ENCODE peak calls at places on chromosomes 4 and X, in four cellular contexts. One of them, this sample, is unnamed.

GRCh38 chr4:6418193-6418755 is 54.1 kb downstream of the PPP2R2C start:
- DNase-seq in CD4-positive, alpha-beta T cell: no peak
- DNase-seq in upper lobe of left lung: no peak
- DNase-seq in endodermal cell: no peak
- DNase-seq in this sample: no peak

GRCh38 chr4:3330682-3331081 is 37.9 kb downstream of the RGS12 start:
- DNase-seq in CD4-positive, alpha-beta T cell: no peak
- DNase-seq in endodermal cell: peak; percentile 11
- DNase-seq in upper lobe of left lung: no peak
- DNase-seq in this sample: no peak

GRCh38 chrX:3262906-3263305 is 83.5 kb downstream of the MXRA5 start:
- DNase-seq in upper lobe of left lung: no peak
- DNase-seq in CD4-positive, alpha-beta T cell: no peak
- DNase-seq in endodermal cell: no peak
- DNase-seq in this sample: no peak

GRCh38 chr4:94757192-94758140 is at the start of gene BMPR1B:
- DNase-seq in endodermal cell: peak; percentile 67
- DNase-seq in CD4-positive, alpha-beta T cell: no peak
- DNase-seq in upper lobe of left lung: peak; percentile 85
- DNase-seq in this sample: no peak

GRCh38 chrX:124736553-124737240 is 390.3 kb downstream of the SH2D1A start:
- DNase-seq in CD4-positive, alpha-beta T cell: peak; percentile 74
- DNase-seq in upper lobe of left lung: no peak
- DNase-seq in endodermal cell: peak; percentile 89
- DNase-seq in this sample: no peak

GRCh38 chr4:2396781-2397368 is 21.6 kb downstream of the ZFYVE28 start:
- DNase-seq in endodermal cell: no peak
- DNase-seq in upper lobe of left lung: no peak
- DNase-seq in CD4-positive, alpha-beta T cell: no peak
- DNase-seq in this sample: no peak

GRCh38 chr4:123826896-123827295 is 430.3 kb downstream of the SPRY1 start:
- DNase-seq in upper lobe of left lung: no peak
- DNase-seq in CD4-positive, alpha-beta T cell: no peak
- DNase-seq in endodermal cell: no peak
- DNase-seq in this sample: no peak

GRCh38 chr4:174516794-174517193 is 5.5 kb downstream of the HPGD start:
- DNase-seq in CD4-positive, alpha-beta T cell: no peak
- DNase-seq in endodermal cell: no peak
- DNase-seq in upper lobe of left lung: no peak
- DNase-seq in this sample: no peak

GRCh38 chr4:3079694-3080123 is 5.2 kb downstream of the HTT start:
- DNase-seq in CD4-positive, alpha-beta T cell: no peak
- DNase-seq in upper lobe of left lung: no peak
- DNase-seq in endodermal cell: no peak
- DNase-seq in this sample: peak; percentile 60

GRCh38 chrX:150752124-150752523 is 58.9 kb downstream of the MTMR1 start:
- DNase-seq in CD4-positive, alpha-beta T cell: no peak
- DNase-seq in endodermal cell: no peak
- DNase-seq in upper lobe of left lung: no peak
- DNase-seq in this sample: no peak

GRCh38 chrX:69156638-69157037 is 8.6 kb downstream of the PJA1 start:
- DNase-seq in upper lobe of left lung: no peak
- DNase-seq in CD4-positive, alpha-beta T cell: no peak
- DNase-seq in endodermal cell: no peak
- DNase-seq in this sample: no peak

GRCh38 chr4:30605616-30606015 is 114.6 kb upstream of the PCDH7 start:
- DNase-seq in CD4-positive, alpha-beta T cell: no peak
- DNase-seq in endodermal cell: no peak
- DNase-seq in upper lobe of left lung: no peak
- DNase-seq in this sample: no peak

GRCh38 chrX:70479197-70479969 is 34.7 kb downstream of the DLG3 start:
- DNase-seq in CD4-positive, alpha-beta T cell: no peak
- DNase-seq in endodermal cell: no peak
- DNase-seq in upper lobe of left lung: no peak
- DNase-seq in this sample: no peak

GRCh38 chrX:119218198-119218597 is 17.9 kb upstream of the PGRMC1 start:
- DNase-seq in CD4-positive, alpha-beta T cell: no peak
- DNase-seq in endodermal cell: no peak
- DNase-seq in upper lobe of left lung: no peak
- DNase-seq in this sample: no peak
- TF ChIP-seq CTCF in CD4-positive, alpha-beta T cell: no peak
- TF ChIP-seq CTCF in endodermal cell: peak; percentile 62
- TF ChIP-seq CTCF in upper lobe of left lung: no peak
- TF ChIP-seq CTCF in this sample: peak; percentile 16

GRCh38 chrX:85051627-85052026 is 48.0 kb downstream of the APOOL start:
- DNase-seq in upper lobe of left lung: no peak
- DNase-seq in CD4-positive, alpha-beta T cell: no peak
- DNase-seq in endodermal cell: no peak
- DNase-seq in this sample: no peak

GRCh38 chrX:85052207-85052606 is 48.5 kb downstream of the APOOL start:
- DNase-seq in upper lobe of left lung: no peak
- DNase-seq in CD4-positive, alpha-beta T cell: no peak
- DNase-seq in endodermal cell: no peak
- DNase-seq in this sample: no peak

GRCh38 chrX:85052636-85053343 is 49.1 kb downstream of the APOOL start:
- DNase-seq in CD4-positive, alpha-beta T cell: no peak
- DNase-seq in upper lobe of left lung: no peak
- DNase-seq in endodermal cell: no peak
- DNase-seq in this sample: no peak
- TF ChIP-seq CTCF in CD4-positive, alpha-beta T cell: no peak
- TF ChIP-seq CTCF in upper lobe of left lung: no peak
- TF ChIP-seq CTCF in endodermal cell: peak; percentile 39
- TF ChIP-seq CTCF in this sample: peak; percentile 8

GRCh38 chr4:119314356-119314755 is 7.6 kb downstream of the FABP2 start:
- DNase-seq in endodermal cell: peak; percentile 56
- DNase-seq in upper lobe of left lung: no peak
- DNase-seq in CD4-positive, alpha-beta T cell: peak; percentile 9
- DNase-seq in this sample: no peak
- TF ChIP-seq CTCF in endodermal cell: peak; percentile 79
- TF ChIP-seq CTCF in upper lobe of left lung: no peak
- TF ChIP-seq CTCF in CD4-positive, alpha-beta T cell: peak; percentile 69
- TF ChIP-seq CTCF in this sample: peak; percentile 56

DNA sequence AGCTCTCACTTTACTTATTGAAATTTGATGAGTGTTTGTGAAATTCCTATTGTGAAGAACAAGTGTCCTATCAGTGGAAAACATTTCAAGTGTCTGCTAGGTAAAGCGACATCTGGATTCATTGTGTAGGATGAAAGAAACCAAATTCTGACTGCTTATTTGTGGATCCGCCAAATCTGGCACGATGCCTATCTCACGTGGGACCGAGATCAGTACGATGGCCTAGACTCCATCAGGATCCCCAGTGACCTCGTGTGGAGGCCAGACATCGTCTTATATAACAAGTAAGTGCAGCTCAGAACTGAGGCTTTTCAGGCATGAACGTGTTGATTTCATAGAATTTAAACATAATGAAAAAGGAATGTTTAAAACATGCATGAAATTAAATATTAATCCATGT is 1.9 kb downstream of the CHRNA9 start:
- DNase-seq in upper lobe of left lung: no peak
- DNase-seq in endodermal cell: no peak
- DNase-seq in CD4-positive, alpha-beta T cell: no peak
- DNase-seq in this sample: no peak
- TF ChIP-seq CTCF in upper lobe of left lung: no peak
- TF ChIP-seq CTCF in endodermal cell: no peak
- TF ChIP-seq CTCF in CD4-positive, alpha-beta T cell: no peak
- TF ChIP-seq CTCF in this sample: no peak

GRCh38 chr4:32460972-32461371 is 1740.8 kb downstream of the PCDH7 start:
- DNase-seq in CD4-positive, alpha-beta T cell: no peak
- DNase-seq in upper lobe of left lung: no peak
- DNase-seq in endodermal cell: no peak
- DNase-seq in this sample: no peak

GRCh38 chr4:32462944-32463343 is 1742.8 kb downstream of the PCDH7 start:
- DNase-seq in CD4-positive, alpha-beta T cell: no peak
- DNase-seq in endodermal cell: peak; percentile 69
- DNase-seq in upper lobe of left lung: no peak
- DNase-seq in this sample: no peak
- TF ChIP-seq CTCF in CD4-positive, alpha-beta T cell: no peak
- TF ChIP-seq CTCF in endodermal cell: peak; percentile 85
- TF ChIP-seq CTCF in upper lobe of left lung: peak; percentile 23
- TF ChIP-seq CTCF in this sample: peak; percentile 42

GRCh38 chrX:113868169-113868568 is 715.7 kb upstream of the HTR2C start:
- DNase-seq in endodermal cell: no peak
- DNase-seq in upper lobe of left lung: no peak
- DNase-seq in CD4-positive, alpha-beta T cell: no peak
- DNase-seq in this sample: no peak
- TF ChIP-seq CTCF in endodermal cell: no peak
- TF ChIP-seq CTCF in upper lobe of left lung: no peak
- TF ChIP-seq CTCF in CD4-positive, alpha-beta T cell: no peak
- TF ChIP-seq CTCF in this sample: no peak

GRCh38 chr4:4430492-4431195 is 43.7 kb downstream of the NSG1 start:
- DNase-seq in CD4-positive, alpha-beta T cell: peak; percentile 47
- DNase-seq in upper lobe of left lung: no peak
- DNase-seq in endodermal cell: peak; percentile 89
- DNase-seq in this sample: no peak
- TF ChIP-seq CTCF in CD4-positive, alpha-beta T cell: peak; percentile 74
- TF ChIP-seq CTCF in upper lobe of left lung: peak; percentile 31
- TF ChIP-seq CTCF in endodermal cell: peak; percentile 87
- TF ChIP-seq CTCF in this sample: peak; percentile 30